ENCODE peak calls at places on chromosomes 1 and 21, in seven cellular contexts. M is HCT116, J is GM12878, Z is SK-N-SH, R is K562, D is HepG2, H is H1. T is an unnamed sample.

GRCh38 chr21:32514275-32515055 is 70.9 kb downstream of the TCP10L start:
- DNase-seq in H (no peak), D (no peak), M (no peak), R (no peak), J (no peak), Z (no peak), T (no peak)

GRCh38 chr1:23394176-23394575 is 24.5 kb upstream of the ZNF436 start:
- DNase-seq in J (no peak), M (no peak), R (no peak), Z (no peak), D (no peak), H (no peak), T (no peak)

GRCh38 chr1:234915923-234916675 is 212.5 kb downstream of the TOMM20 start:
- DNase-seq in J (no peak), D (no peak), R (no peak), H (no peak), M (no peak), Z (no peak), T (no peak)

GRCh38 chr1:235160965-235161684 is at the start of gene RBM34:
- DNase-seq in Z (peak; percentile 93), H (peak; percentile 62), M (peak; percentile 71), J (peak; percentile 65), R (peak; percentile 97), D (peak; percentile 89), T (peak; percentile 94)

GRCh38 chr1:68049941-68050878 is at the start of gene DIRAS3:
- DNase-seq in H (no peak), D (no peak), Z (peak; percentile 34), R (no peak), M (peak; percentile 10), J (no peak), T (peak; percentile 22)

GRCh38 chr1:221309711-221310110 is 430.5 kb downstream of the HLX start:
- DNase-seq in J (no peak), D (no peak), H (no peak), R (no peak), Z (no peak), M (no peak), T (no peak)

GRCh38 chr1:117178756-117179155 is 32.0 kb downstream of the VTCN1 start:
- DNase-seq in M (no peak), J (no peak), D (no peak), R (no peak), Z (no peak), H (no peak), T (no peak)

GRCh38 chr21:33265664-33266049 is 510 bp upstream of the IL10RB start:
- DNase-seq in M (no peak), Z (no peak), R (no peak), J (peak; percentile 68), H (no peak), D (no peak), T (peak; percentile 67)

GRCh38 chr1:64962447-64962846 is 3.9 kb downstream of the JAK1 start:
- DNase-seq in Z (no peak), R (no peak), H (no peak), M (no peak), D (no peak), J (no peak), T (no peak)

GRCh38 chr1:50295553-50295952 is 127.7 kb downstream of the DMRTA2 start:
- DNase-seq in Z (peak; percentile 39), D (no peak), J (no peak), R (no peak), H (no peak), M (no peak), T (no peak)

GRCh38 chr1:18284750-18285532 is 177.3 kb downstream of the IGSF21 start:
- DNase-seq in J (no peak), H (no peak), M (no peak), D (no peak), R (no peak), Z (no peak), T (no peak)

GRCh38 chr1:45016090-45016697 is 4.1 kb downstream of the UROD start:
- DNase-seq in R (no peak), D (no peak), Z (no peak), M (no peak), H (no peak), J (no peak), T (no peak)

GRCh38 chr1:32772281-32773017 is 44.7 kb downstream of the YARS1 start:
- DNase-seq in M (no peak), D (no peak), R (no peak), J (no peak), H (no peak), Z (no peak), T (no peak)

GRCh38 chr1:160103658-160104519 is 5.5 kb upstream of the IGSF8 start:
- DNase-seq in H (no peak), R (no peak), M (no peak), J (no peak), D (no peak), Z (no peak), T (no peak)

GRCh38 chr21:45990049-45990711 is 8.6 kb downstream of the COL6A1 start:
- DNase-seq in Z (no peak), D (no peak), J (no peak), H (no peak), R (no peak), M (no peak), T (no peak)

GRCh38 chr1:27538793-27539192 is 48.8 kb upstream of the WASF2 start:
- DNase-seq in D (no peak), H (no peak), R (no peak), Z (no peak), J (no peak), M (no peak), T (no peak)

GRCh38 chr1:66285618-66286270 is 248.2 kb upstream of the SGIP1 start:
- DNase-seq in Z (no peak), M (no peak), D (no peak), H (no peak), J (no peak), R (no peak), T (no peak)

GRCh38 chr1:209354840-209355165 is 228.7 kb upstream of the CAMK1G start:
- DNase-seq in J (no peak), R (no peak), D (no peak), H (no peak), Z (no peak), M (no peak), T (no peak)

GRCh38 chr1:209353097-209353496 is 230.4 kb upstream of the CAMK1G start:
- DNase-seq in J (no peak), D (no peak), H (no peak), Z (no peak), M (no peak), R (no peak), T (no peak)

GRCh38 chr1:209344146-209344545 is 239.4 kb upstream of the CAMK1G start:
- DNase-seq in Z (no peak), J (no peak), H (no peak), R (no peak), M (no peak), D (no peak), T (no peak)

GRCh38 chr1:209354111-209354839 is 229.2 kb upstream of the CAMK1G start:
- DNase-seq in R (peak; percentile 71), J (no peak), M (peak; percentile 85), Z (peak; percentile 68), D (peak; percentile 59), H (peak; percentile 71), T (peak; percentile 96)

DNA sequence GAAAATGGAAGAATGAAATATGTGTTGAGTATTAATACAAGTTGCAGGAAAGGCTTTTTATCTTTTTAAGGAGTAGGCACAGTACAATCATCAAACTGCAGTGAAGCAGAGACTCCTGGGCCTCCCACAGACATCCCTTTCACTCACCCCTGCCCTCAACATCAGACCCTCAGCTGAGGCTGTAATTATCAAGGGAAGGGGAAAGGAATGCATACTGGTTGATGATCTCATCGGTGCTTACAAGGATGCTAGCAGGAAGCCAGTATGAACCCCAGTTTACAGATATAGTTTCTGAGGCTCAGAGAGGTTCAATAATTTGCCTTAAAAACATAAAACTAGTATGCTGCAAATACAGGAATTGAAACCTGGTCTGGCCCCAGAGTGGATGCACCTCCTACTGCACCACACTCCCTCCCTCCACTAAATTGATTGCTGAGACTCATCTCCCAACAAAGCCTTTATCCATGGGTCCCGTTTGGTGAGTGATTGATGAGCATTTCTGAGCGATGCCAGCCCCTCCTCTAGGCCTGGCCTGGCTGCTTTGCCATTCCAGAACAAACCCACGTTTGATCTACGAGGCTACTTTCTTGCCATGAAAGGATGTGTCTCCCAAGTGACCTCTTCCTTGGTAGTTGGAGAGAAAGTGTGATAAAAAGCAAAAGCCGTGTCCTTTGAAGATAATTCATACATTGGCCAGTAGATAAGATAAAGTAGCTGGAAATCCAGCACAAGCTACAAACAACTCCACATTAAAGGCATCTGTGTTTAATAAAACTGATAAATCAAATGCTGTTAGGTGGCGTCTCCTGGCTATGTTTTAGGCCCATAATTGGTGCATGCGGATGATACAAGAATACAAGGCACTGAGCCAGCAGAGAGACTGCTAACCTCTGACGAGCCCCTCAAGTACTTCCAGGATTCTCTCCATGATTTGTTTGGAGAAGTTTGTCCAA is 233.9 kb upstream of the CAMK1G start:
- DNase-seq in R (no peak), H (no peak), M (no peak), Z (peak; percentile 69), D (no peak), J (no peak), T (no peak)
- TF ChIP-seq JUND in R (no peak), H (no peak), M (no peak), Z (peak; percentile 46), D (no peak), J (no peak), T (no peak)

DNA sequence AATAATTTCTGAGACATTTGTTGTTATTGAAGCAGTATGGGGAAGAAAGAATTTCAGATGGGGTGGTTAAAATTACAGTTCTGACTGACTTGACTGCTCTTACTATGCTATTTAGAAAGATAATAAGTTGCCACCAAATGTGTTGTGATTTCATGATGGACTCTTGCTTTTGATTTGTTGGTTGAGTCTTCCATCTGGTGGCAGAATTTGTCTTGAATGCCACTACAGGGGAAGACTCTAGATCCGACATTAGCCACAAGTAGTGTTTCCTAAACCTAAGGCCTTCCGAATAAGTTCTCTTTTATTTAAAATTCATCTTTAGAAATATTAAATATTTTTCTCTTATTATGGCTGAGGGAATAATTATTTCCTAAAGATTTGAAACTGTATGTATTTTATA is 190.9 kb upstream of the ADGRL4 start:
- DNase-seq in J (no peak), R (no peak), Z (peak; percentile 2), M (peak; percentile 22), D (no peak), H (no peak), T (peak; percentile 2)
- TF ChIP-seq JUND in J (no peak), R (no peak), Z (no peak), M (no peak), D (no peak), H (no peak), T (no peak)

DNA sequence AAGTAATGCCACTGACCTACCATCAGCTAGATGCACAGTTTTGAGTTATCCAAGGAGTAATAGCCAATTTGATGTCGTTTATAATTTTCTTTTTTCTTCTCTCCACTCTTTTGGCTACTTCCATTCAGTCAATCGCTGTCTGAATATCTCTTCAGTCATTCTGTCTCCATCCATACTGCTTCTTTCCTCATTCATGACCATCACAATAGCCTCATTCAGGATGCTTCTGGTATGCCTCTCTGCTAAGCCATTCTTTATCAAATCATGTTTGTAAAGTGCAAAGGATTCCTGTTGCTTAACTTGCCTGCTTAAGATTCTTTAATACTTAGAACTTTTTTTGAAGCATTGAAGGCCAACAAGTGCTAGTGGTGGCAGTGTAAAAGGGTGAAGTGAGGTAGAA is 20.2 kb downstream of the TYW3 start:
- DNase-seq in R (no peak), H (no peak), Z (no peak), D (no peak), M (no peak), J (no peak), T (no peak)
- TF ChIP-seq JUND in R (no peak), H (no peak), Z (no peak), D (no peak), M (no peak), J (no peak), T (no peak)

GRCh38 chr1:153629971-153630370 is 1.7 kb downstream of the S100A1 start:
- DNase-seq in R (no peak), M (no peak), D (no peak), Z (no peak), H (no peak), J (no peak), T (no peak)
- TF ChIP-seq JUND in R (no peak), M (no peak), D (no peak), Z (no peak), H (no peak), J (no peak), T (no peak)